ENCODE peak calls at places on chromosomes 13 and 19, in eight cellular contexts. A is upper lobe of left lung, G is left ventricle myocardium inferior, T is heart right ventricle, K is esophagus squamous epithelium, Y is kidney epithelial cell, S is fibroblast of pulmonary artery, D is AG10803. B is an unnamed sample.

GRCh38 chr19:57239982-57240310 is 486 bp upstream of the ZNF805 start:
- DNase-seq in A (no peak), K (no peak), Y (no peak), D (no peak), S (no peak), G (peak; percentile 16), T (no peak), B (no peak)

GRCh38 chr19:57813919-57814504 is 701 bp downstream of the ZNF552 start:
- DNase-seq in Y (no peak), G (no peak), D (peak; percentile 29), K (no peak), A (no peak), S (no peak), T (no peak), B (peak; percentile 64)

GRCh38 chr13:91768746-91769145 is 370.3 kb downstream of the GPC5 start:
- DNase-seq in K (no peak), Y (no peak), T (no peak), A (no peak), G (no peak), D (no peak), S (no peak), B (no peak)

GRCh38 chr19:45764947-45765346 is 4.1 kb downstream of the SIX5 start:
- DNase-seq in G (peak; percentile 66), A (no peak), Y (no peak), K (no peak), T (peak; percentile 67), S (no peak), D (no peak), B (no peak)

GRCh38 chr19:926595-927043 is 784 bp downstream of the ARID3A start:
- DNase-seq in K (no peak), T (peak; percentile 61), S (peak; percentile 53), D (no peak), G (peak; percentile 70), Y (no peak), A (peak; percentile 64), B (peak; percentile 42)

GRCh38 chr19:49212302-49212701 is 54.7 kb downstream of the TRPM4 start:
- DNase-seq in D (peak; percentile 16), G (no peak), K (no peak), A (no peak), Y (no peak), T (no peak), S (peak; percentile 83), B (peak; percentile 69)

GRCh38 chr19:35755550-35756371 is 1.1 kb downstream of the HSPB6 start:
- DNase-seq in D (peak; percentile 76), Y (no peak), S (peak; percentile 76), A (peak; percentile 35), G (peak; percentile 90), K (no peak), T (peak; percentile 93), B (peak; percentile 55)

GRCh38 chr13:50340566-50341287 is 325.5 kb downstream of the KCNRG start:
- DNase-seq in T (peak; percentile 18), K (no peak), D (no peak), Y (no peak), S (no peak), G (no peak), A (no peak), B (no peak)

GRCh38 chr13:30045916-30046704 is 195.7 kb upstream of the UBL3 start:
- DNase-seq in T (no peak), Y (no peak), A (no peak), K (no peak), S (peak; percentile 44), G (no peak), D (peak; percentile 81), B (peak; percentile 58)

GRCh38 chr19:39199025-39199424 is 2.3 kb downstream of the NCCRP1 start:
- DNase-seq in S (peak; percentile 56), A (no peak), G (no peak), D (peak; percentile 40), Y (peak; percentile 65), T (no peak), K (no peak), B (no peak)

GRCh38 chr13:53045110-53045509 is 16.5 kb downstream of the OLFM4 start:
- DNase-seq in S (peak; percentile 1), T (no peak), A (no peak), Y (no peak), D (no peak), G (no peak), K (no peak), B (no peak)

GRCh38 chr13:113650731-113651148 is 7.3 kb downstream of the ATP4B start:
- DNase-seq in S (no peak), G (peak; percentile 10), A (peak; percentile 19), K (no peak), D (no peak), Y (no peak), T (no peak), B (no peak)

GRCh38 chr19:3374369-3375112 is 8.2 kb downstream of the NFIC start:
- DNase-seq in G (peak; percentile 71), S (no peak), Y (no peak), T (peak; percentile 73), K (no peak), D (no peak), A (peak; percentile 53), B (no peak)
- H3K4me3 ChIP-seq in G (peak overlapping the region; percentile 53), S (no peak overlapping the region), Y (no peak overlapping the region), T (peak overlapping the region; percentile 22), K (peak overlapping the region; percentile 23), D (no peak overlapping the region), A (no peak overlapping the region), B (no peak overlapping the region)

DNA sequence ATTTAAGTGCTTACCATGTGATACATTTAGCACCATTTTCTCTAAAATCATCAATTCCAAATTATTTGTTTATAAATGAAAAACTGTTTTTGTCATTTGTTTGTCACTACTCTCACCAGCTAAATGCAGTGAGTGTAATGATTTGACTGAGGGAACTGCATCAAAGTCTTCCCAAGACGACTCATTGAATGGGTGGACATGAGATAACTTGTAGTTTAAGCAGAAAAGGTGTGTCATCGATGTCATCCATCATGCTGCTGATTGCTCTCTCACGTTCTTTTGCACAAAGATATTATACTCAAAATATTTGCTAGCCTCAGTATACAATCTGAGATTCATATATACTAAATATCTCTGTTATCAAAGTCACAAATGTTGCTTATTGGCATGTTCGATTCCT is 366.5 kb downstream of the IRS2 start:
- DNase-seq in G (no peak), K (no peak), T (no peak), Y (no peak), A (no peak), D (no peak), S (no peak), B (peak; percentile 80)
- TF ChIP-seq CTCF in G (no peak), K (no peak), T (no peak), Y (no peak), A (no peak), D (no peak), S (no peak), B (no peak)

GRCh38 chr13:99656843-99657506 is 155.7 kb downstream of the TM9SF2 start:
- DNase-seq in K (no peak), Y (no peak), D (no peak), S (no peak), T (no peak), A (no peak), G (no peak), B (no peak)
- H3K4me3 ChIP-seq in K (no peak overlapping the region), Y (no peak overlapping the region), D (no peak overlapping the region), S (no peak overlapping the region), T (no peak overlapping the region), A (no peak overlapping the region), G (no peak overlapping the region), B (no peak overlapping the region)

GRCh38 chr19:28943651-28944050 is 269.3 kb downstream of the UQCRFS1 start:
- DNase-seq in D (no peak), A (no peak), S (no peak), G (no peak), Y (no peak), K (no peak), T (no peak), B (no peak)
- TF ChIP-seq CTCF in D (no peak), A (no peak), S (no peak), G (no peak), Y (no peak), K (no peak), T (no peak), B (no peak)

B was measured in epithelial cell of esophagus.